ENCODE peak calls at places on chromosomes 6 and 20, in eight cellular contexts. Q is EL; P is tibial nerve; O is stimulated activated naive B cell treated with anti-CD40 and anti-IgM and Interleukin-4, amounts not matched to agents 10 μg/mL and 1 μg/mL and 100 μg/mL, for 72 hours; E is mammary epithelial cell; K is stimulated activated CD4-positive, alpha-beta T cell treated with anti-CD3 and anti-CD28 coated beads, Interleukin-1b, Interleukin-23, amount 100 ng/mL, for 24 hours; G is pancreas; T is kidney tubule cell. Z is an unnamed sample.

GRCh38 chr20:45012682-45013302 is 46.5 kb downstream of the STK4 start:
- DNase-seq in P (no peak), K (no peak), O (no peak), G (no peak), T (peak; percentile 76), E (no peak), Q (peak; percentile 85), Z (no peak)

GRCh38 chr6:21259660-21260059 is 333.9 kb upstream of the SOX4 start:
- DNase-seq in O (no peak), G (no peak), T (no peak), Q (no peak), E (no peak), P (no peak), K (no peak), Z (no peak)

GRCh38 chr6:49556429-49556837 is 6.0 kb downstream of the C6orf141 start:
- DNase-seq in Q (peak; percentile 61), O (no peak), P (no peak), G (peak; percentile 74), T (peak; percentile 90), K (no peak), E (peak; percentile 88), Z (no peak)

GRCh38 chr6:16752206-16752867 is 8.9 kb downstream of the ATXN1 start:
- DNase-seq in K (no peak), P (no peak), O (no peak), Q (peak; percentile 89), E (peak; percentile 88), T (peak; percentile 75), G (no peak), Z (no peak)

GRCh38 chr6:109978174-109979032 is at the start of gene GPR6:
- DNase-seq in T (peak; percentile 55), O (peak; percentile 9), P (no peak), Q (peak; percentile 54), G (peak; percentile 62), E (peak; percentile 57), K (peak; percentile 12), Z (peak; percentile 84)

GRCh38 chr6:106732541-106732940 is 103.2 kb downstream of the QRSL1 start:
- DNase-seq in P (no peak), Q (no peak), K (no peak), E (no peak), O (no peak), T (no peak), G (no peak), Z (no peak)

GRCh38 chr6:25179051-25179778 is 100.0 kb upstream of the CARMIL1 start:
- DNase-seq in G (no peak), O (no peak), Q (peak; percentile 62), T (no peak), P (no peak), K (no peak), E (no peak), Z (no peak)

GRCh38 chr6:115819506-115819905 is 241.2 kb downstream of the FRK start:
- DNase-seq in T (no peak), O (no peak), G (no peak), E (no peak), P (no peak), K (no peak), Q (no peak), Z (no peak)

GRCh38 chr6:113719545-113719944 is 137.6 kb upstream of the MARCKS start:
- DNase-seq in E (peak; percentile 48), Q (peak; percentile 57), O (no peak), P (no peak), G (no peak), T (peak; percentile 52), K (no peak), Z (no peak)

GRCh38 chr6:13708679-13709261 is 2.9 kb downstream of the RANBP9 start:
- DNase-seq in K (no peak), E (peak; percentile 33), P (no peak), G (no peak), T (peak; percentile 11), Q (no peak), O (no peak), Z (no peak)

GRCh38 chr6:24982231-24982630 is 46.5 kb upstream of the RIPOR2 start:
- DNase-seq in Q (peak; percentile 56), T (no peak), G (no peak), E (peak; percentile 32), O (no peak), P (no peak), K (no peak), Z (no peak)

GRCh38 chr6:170124836-170125235 is 166.0 kb downstream of the DLL1 start:
- DNase-seq in P (no peak), O (no peak), G (peak; percentile 33), K (no peak), T (peak; percentile 48), Q (no peak), E (peak; percentile 73), Z (no peak)

GRCh38 chr6:137933696-137934095 is 66.6 kb downstream of the TNFAIP3 start:
- DNase-seq in O (no peak), T (peak; percentile 47), Q (peak; percentile 82), G (peak; percentile 78), P (no peak), E (peak; percentile 95), K (no peak), Z (no peak)

GRCh38 chr6:58073263-58073662 is 755.8 kb downstream of the PRIM2 start:
- DNase-seq in G (no peak), T (no peak), Q (no peak), O (no peak), K (no peak), E (no peak), P (no peak), Z (no peak)

GRCh38 chr6:29632789-29633531 is at the start of gene GABBR1:
- DNase-seq in O (peak; percentile 63), P (peak; percentile 77), E (peak; percentile 92), T (peak; percentile 87), Q (peak; percentile 90), G (peak; percentile 77), K (peak; percentile 49), Z (peak; percentile 97)

GRCh38 chr6:34362909-34363713 is 29.4 kb downstream of the NUDT3 start:
- DNase-seq in O (no peak), K (no peak), P (no peak), E (no peak), T (no peak), Q (no peak), G (no peak), Z (peak; percentile 38)

GRCh38 chr6:139392834-139393233 is 18.4 kb upstream of the CITED2 start:
- DNase-seq in E (no peak), Q (peak; percentile 56), O (peak; percentile 16), T (peak; percentile 75), P (no peak), K (no peak), G (no peak), Z (peak; percentile 47)

GRCh38 chr6:103396768-103397167 is 1463.0 kb downstream of the HACE1 start:
- DNase-seq in E (no peak), P (no peak), G (no peak), T (no peak), K (no peak), Q (no peak), O (no peak), Z (no peak)

GRCh38 chr6:6379573-6379972 is 59.1 kb upstream of the F13A1 start:
- DNase-seq in T (peak; percentile 85), Q (no peak), P (no peak), O (no peak), E (no peak), K (no peak), G (no peak), Z (no peak)

GRCh38 chr6:43086022-43086658 is 10.0 kb downstream of the PTK7 start:
- DNase-seq in T (no peak), G (no peak), O (peak; percentile 41), P (no peak), Q (no peak), K (no peak), E (no peak), Z (peak; percentile 77)

GRCh38 chr6:21005816-21006553 is 471.7 kb downstream of the CDKAL1 start:
- DNase-seq in Q (peak; percentile 91), K (no peak), E (peak; percentile 86), P (no peak), T (peak; percentile 96), G (no peak), O (peak; percentile 31), Z (no peak)

GRCh38 chr6:7646394-7646793 is 56.4 kb downstream of the SNRNP48 start:
- DNase-seq in T (no peak), E (peak; percentile 20), O (no peak), G (no peak), K (no peak), Q (peak; percentile 34), P (no peak), Z (no peak)

GRCh38 chr20:53869466-53870258 is 200.7 kb downstream of the BCAS1 start:
- DNase-seq in T (peak; percentile 87), Q (peak; percentile 71), P (peak; percentile 33), G (peak; percentile 76), K (peak; percentile 35), E (peak; percentile 81), O (peak; percentile 59), Z (peak; percentile 57)

GRCh38 chr6:111551521-111552231 is 54.0 kb downstream of the TRAF3IP2 start:
- DNase-seq in O (no peak), G (peak; percentile 78), Q (peak; percentile 37), K (no peak), T (peak; percentile 58), E (no peak), P (no peak), Z (no peak)

GRCh38 chr6:21278078-21278790 is 315.3 kb upstream of the SOX4 start:
- DNase-seq in K (no peak), P (no peak), E (no peak), O (no peak), Q (no peak), T (no peak), G (no peak), Z (no peak)

GRCh38 chr20:33675127-33675954 is 1.1 kb upstream of the NECAB3 start:
- DNase-seq in Q (no peak), G (no peak), P (peak; percentile 59), O (no peak), K (no peak), T (no peak), E (no peak), Z (no peak)

GRCh38 chr6:29872791-29873190 is 45.2 kb downstream of the HLA-G start:
- DNase-seq in O (no peak), K (no peak), G (no peak), P (no peak), T (no peak), Q (no peak), E (no peak), Z (no peak)

GRCh38 chr6:116511424-116512131 is at the start of gene CALHM5:
- DNase-seq in O (no peak), T (peak; percentile 76), Q (peak; percentile 88), P (peak; percentile 32), E (peak; percentile 76), K (no peak), G (peak; percentile 9), Z (no peak)

GRCh38 chr6:84094050-84094435 is 60.5 kb downstream of the MRAP2 start:
- DNase-seq in E (no peak), Q (peak; percentile 3), P (no peak), T (no peak), K (no peak), G (no peak), O (no peak), Z (no peak)

GRCh38 chr20:26167499-26167898 is 470.8 kb upstream of the ZNF337 start:
- DNase-seq in T (peak; percentile 40), P (no peak), O (no peak), G (no peak), K (no peak), Q (peak; percentile 70), E (peak; percentile 5), Z (no peak)

GRCh38 chr20:10113746-10114145 is 79.0 kb downstream of the ANKEF1 start:
- DNase-seq in K (no peak), O (no peak), G (no peak), T (peak; percentile 33), P (no peak), E (peak; percentile 54), Q (peak; percentile 61), Z (no peak)

GRCh38 chr6:37218501-37218900 is 39.1 kb upstream of the TBC1D22B start:
- DNase-seq in P (no peak), T (no peak), K (no peak), E (no peak), O (no peak), G (no peak), Q (no peak), Z (no peak)

GRCh38 chr6:7939864-7940228 is 29.3 kb upstream of the TXNDC5 start:
- DNase-seq in Q (no peak), K (no peak), T (no peak), G (no peak), O (no peak), P (no peak), E (no peak), Z (no peak)

GRCh38 chr6:30647802-30648460 is 998 bp downstream of the C6orf136 start:
- DNase-seq in P (no peak), T (peak; percentile 7), G (no peak), K (no peak), E (no peak), O (no peak), Q (no peak), Z (no peak)

Z was measured in GM20000.